ENCODE peak calls at places on chromosomes 16 and 17, in seven cellular contexts. A is fibroblast of mammary gland, F is Peyer's patch, R is AG10803, B is AG09309, S is transverse colon, G is heart right ventricle. X is an unnamed sample.

GRCh38 chr16:10182186-10182683 is at the start of gene GRIN2A:
- DNase-seq in B (no peak), S (no peak), A (no peak), R (no peak), F (no peak), G (no peak), X (no peak)

GRCh38 chr16:11254913-11255736 is 879 bp downstream of the SOCS1 start:
- DNase-seq in B (no peak), R (peak), S (peak), G (no peak), A (peak), F (peak), X (no peak)

GRCh38 chr17:29138991-29139682 is 41.1 kb downstream of the MYO18A start:
- DNase-seq in S (peak), A (no peak), F (peak), R (no peak), G (peak), B (no peak), X (no peak)

GRCh38 chr17:61053469-61053868 is 346.2 kb upstream of the TBX2 start:
- DNase-seq in A (no peak), S (no peak), B (no peak), F (no peak), R (no peak), G (no peak), X (no peak)

GRCh38 chr17:9837551-9838471 is 12.1 kb downstream of the GLP2R start:
- DNase-seq in A (peak), S (peak), G (peak), F (no peak), R (peak), B (no peak), X (no peak)

GRCh38 chr16:72787519-72788268 is 260.2 kb downstream of the ZFHX3 start:
- DNase-seq in G (peak), B (peak), A (peak), R (peak), F (peak), S (peak), X (peak)

GRCh38 chr16:23059433-23059832 is 89.8 kb downstream of the USP31 start:
- DNase-seq in F (no peak), R (no peak), S (no peak), B (no peak), A (no peak), G (no peak), X (no peak)

GRCh38 chr17:45688820-45689219 is 95.3 kb upstream of the CRHR1 start:
- DNase-seq in A (no peak), S (no peak), G (no peak), B (no peak), R (no peak), F (no peak), X (no peak)

GRCh38 chr16:51155901-51156810 is 5.1 kb upstream of the SALL1 start:
- DNase-seq in R (peak), F (no peak), G (no peak), A (peak), S (no peak), B (no peak), X (no peak)

GRCh38 chr17:16001498-16001897 is 1.9 kb downstream of the TTC19 start:
- DNase-seq in R (peak), F (no peak), B (no peak), A (peak), S (no peak), G (no peak), X (no peak)

GRCh38 chr17:332558-333322 is 19.9 kb downstream of the RPH3AL start:
- DNase-seq in A (no peak), S (no peak), F (peak), B (peak), R (peak), G (no peak), X (no peak)

GRCh38 chr16:11682655-11683096 is 14.4 kb downstream of the SNN start:
- DNase-seq in G (no peak), B (peak), R (peak), F (no peak), S (no peak), A (peak), X (no peak)

GRCh38 chr17:35774499-35774898 is 13.8 kb downstream of the C17orf50 start:
- DNase-seq in A (peak), R (no peak), G (peak), S (peak), B (no peak), F (no peak), X (no peak)

GRCh38 chr17:81419333-81419885 is 24.2 kb downstream of the BAHCC1 start:
- DNase-seq in B (peak), R (peak), F (peak), S (peak), A (peak), G (peak), X (no peak)

GRCh38 chr17:47913050-47913449 is 17.0 kb downstream of the SP2 start:
- DNase-seq in S (no peak), F (no peak), R (no peak), G (no peak), A (no peak), B (no peak), X (no peak)
- TF ChIP-seq CTCF in S (no peak), F (no peak), R (no peak), G (no peak), A (no peak), B (no peak), X (no peak)

GRCh38 chr17:41586863-41587495 is at the start of gene KRT14:
- DNase-seq in A (no peak), B (no peak), S (no peak), G (no peak), R (no peak), F (no peak), X (no peak)
- H3K4me3 ChIP-seq in A (no peak), B (no peak), S (no peak), G (no peak), R (no peak), F (no peak), X (no peak)

DNA sequence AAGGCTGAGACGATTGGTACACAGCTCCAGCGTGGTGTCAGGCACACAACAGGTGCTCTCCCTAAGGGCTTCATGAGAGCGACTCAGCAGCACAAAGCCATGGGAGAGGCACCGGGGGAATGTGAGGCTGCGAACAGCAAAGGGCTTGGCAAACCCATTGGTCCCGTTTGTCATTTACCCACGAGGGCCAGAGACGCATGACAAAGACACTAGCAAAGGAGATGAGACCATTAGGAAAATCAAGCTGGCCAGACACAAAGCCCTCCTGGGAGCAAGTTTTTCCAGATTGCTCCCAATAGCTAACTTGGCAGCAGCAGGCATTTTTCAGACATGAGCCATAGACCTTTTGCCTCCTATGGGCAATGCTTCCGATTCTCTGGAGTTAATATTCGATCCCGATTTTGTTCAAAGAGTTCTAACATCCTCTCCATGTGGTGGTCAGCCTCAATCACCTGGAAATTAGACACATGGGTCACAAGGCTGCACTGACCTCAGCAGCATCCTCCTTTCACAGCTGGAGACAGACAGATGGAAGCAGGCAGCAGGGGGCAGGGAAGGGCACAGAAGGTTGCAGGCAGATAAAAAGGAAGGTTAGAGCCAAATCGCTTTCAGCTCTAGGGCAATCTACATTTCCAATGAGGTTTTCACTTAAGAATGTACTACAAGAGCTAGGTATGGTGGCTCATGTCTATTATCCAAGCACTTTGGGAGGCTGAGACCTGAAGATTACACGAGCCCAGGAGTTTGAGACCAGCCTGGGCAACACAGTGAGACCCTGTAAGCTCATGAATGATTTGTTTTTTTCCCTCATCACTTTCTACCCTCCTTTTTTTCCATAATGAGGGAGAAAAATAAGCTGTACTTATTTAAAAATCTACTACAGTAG is 38.1 kb downstream of the TK2 start:
- DNase-seq in B (no peak), A (peak), G (no peak), R (peak), F (peak), S (no peak), X (peak)
- TF ChIP-seq CTCF in B (no peak), A (peak), G (peak), R (peak), F (no peak), S (no peak), X (no peak)

GRCh38 chr17:77424585-77425344 is 284.0 kb downstream of the SEC14L1 start:
- DNase-seq in S (peak), R (peak), A (peak), G (peak), F (peak), B (no peak), X (no peak)
- H3K4me3 ChIP-seq in S (no peak), R (no peak), A (no peak), G (no peak), F (no peak), B (no peak), X (no peak)

GRCh38 chr17:68085751-68086445 is 50.4 kb downstream of the KPNA2 start:
- DNase-seq in F (peak), G (no peak), R (no peak), A (no peak), B (no peak), S (peak), X (no peak)
- TF ChIP-seq CTCF in F (no peak), G (no peak), R (no peak), A (no peak), B (no peak), S (peak), X (no peak)

GRCh38 chr17:48605991-48606891 is 1.5 kb upstream of the HOXB6 start:
- DNase-seq in A (no peak), G (no peak), R (no peak), B (no peak), S (no peak), F (no peak), X (no peak)

GRCh38 chr17:48604770-48605329 is at the start of gene HOXB6:
- DNase-seq in F (peak), R (peak), A (peak), G (no peak), S (peak), B (no peak), X (no peak)

GRCh38 chr17:48605409-48605864 is 651 bp upstream of the HOXB6 start:
- DNase-seq in R (no peak), F (peak), B (no peak), G (no peak), S (no peak), A (no peak), X (no peak)

GRCh38 chr17:48601528-48602430 is 3.0 kb downstream of the HOXB6 start:
- DNase-seq in R (no peak), S (peak), G (no peak), F (peak), B (no peak), A (no peak), X (no peak)

DNA sequence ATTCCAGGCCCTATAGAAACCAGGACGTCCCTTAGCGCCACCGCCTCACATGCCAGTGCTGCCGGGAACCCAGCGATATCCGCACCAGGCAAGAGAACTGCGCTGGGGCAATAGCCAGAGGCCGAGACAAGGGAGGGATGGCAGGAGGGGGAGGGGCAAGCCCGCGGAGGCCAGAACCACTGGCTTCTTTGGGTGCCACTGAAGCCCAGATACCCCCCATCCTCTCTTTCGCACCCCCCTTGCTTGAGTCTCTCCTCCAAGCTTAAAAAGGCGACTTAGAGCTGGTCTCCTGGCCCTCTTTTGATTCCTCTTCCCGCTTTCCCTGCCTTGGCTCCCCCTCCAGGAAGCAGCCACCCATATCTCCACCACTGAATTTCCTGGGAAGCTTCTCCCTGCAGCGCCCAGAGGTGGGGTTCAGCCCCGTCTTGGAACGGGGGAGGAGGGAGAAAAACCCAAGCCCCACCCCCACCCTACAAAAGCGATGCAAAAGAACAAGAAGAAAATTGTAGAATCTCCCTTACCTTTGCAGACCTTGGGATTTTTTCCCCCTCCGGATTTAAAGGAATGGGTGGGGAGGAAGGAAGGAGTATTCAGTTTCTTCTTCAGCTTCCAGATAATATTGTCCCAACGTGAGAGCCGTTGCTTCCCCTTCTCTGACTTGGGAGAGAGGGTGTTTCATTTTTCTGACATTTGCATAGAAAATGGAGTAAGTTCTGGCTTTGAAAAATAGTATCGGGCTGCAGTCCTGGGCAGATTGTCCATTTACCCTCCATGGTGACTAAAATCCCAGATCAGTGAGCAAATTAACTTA is 622 bp downstream of the HOXB6 start:
- DNase-seq in F (peak), R (no peak), G (no peak), B (no peak), S (peak), A (peak), X (no peak)
- H3K4me3 ChIP-seq in F (peak), R (peak), G (no peak), B (no peak), S (peak), A (peak), X (no peak)

DNA sequence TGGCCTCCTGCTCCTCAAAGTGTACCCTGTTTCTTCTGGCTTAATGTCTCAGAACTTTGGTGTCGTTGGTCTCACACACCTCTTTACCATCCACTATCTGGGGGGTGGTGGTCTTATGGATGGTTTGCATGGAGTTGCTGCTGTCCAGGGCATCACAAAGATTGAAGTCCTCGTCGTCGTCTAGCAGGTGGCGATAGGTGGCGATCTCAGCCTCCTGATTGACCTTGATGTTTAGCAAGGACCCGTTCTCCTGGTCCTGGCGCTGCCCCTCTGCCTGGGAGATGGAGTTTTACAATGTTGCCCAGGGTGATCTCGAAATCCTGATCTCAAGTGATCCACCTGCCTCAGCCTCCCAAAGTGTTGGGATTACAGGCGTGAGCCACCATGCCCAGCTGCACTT is 31.1 kb upstream of the HELZ start:
- DNase-seq in S (no peak), G (no peak), A (no peak), R (no peak), F (no peak), B (no peak), X (no peak)
- TF ChIP-seq CTCF in S (no peak), G (peak), A (no peak), R (no peak), F (no peak), B (no peak), X (no peak)

GRCh38 chr17:40821536-40821935 is 878 bp downstream of the KRT10 start:
- DNase-seq in S (no peak), A (no peak), G (no peak), F (no peak), R (no peak), B (no peak), X (no peak)
- H3K4me3 ChIP-seq in S (no peak), A (no peak), G (no peak), F (no peak), R (no peak), B (no peak), X (no peak)

X was measured in HFF-Myc.